ENCODE peak calls at places on chromosomes 1 and 21, in eight cellular contexts. W is T follicular helper cell; V is tibial artery; X is DMS 273 treated with DMSO at 0.1 percent for 48 hours; L is effector memory CD8-positive, alpha-beta T cell; P is DMS79; D is cerebellum; G is GM20000. B is an unnamed sample.

GRCh38 chr1:228015276-228016180 is 8.7 kb downstream of the WNT3A start:
- DNase-seq in W (no peak), L (no peak), P (no peak), V (no peak), D (no peak), X (no peak), G (no peak), B (no peak)

GRCh38 chr21:26445440-26445839 is 127.6 kb downstream of the CYYR1 start:
- DNase-seq in L (no peak), W (no peak), V (no peak), D (no peak), X (no peak), P (no peak), G (no peak), B (no peak)

GRCh38 chr1:56758135-56758534 is 61.1 kb downstream of the FYB2 start:
- DNase-seq in V (no peak), P (peak; percentile 4), L (no peak), W (no peak), G (peak; percentile 3), X (no peak), D (peak; percentile 28), B (no peak)

GRCh38 chr1:178052650-178053461 is 41.0 kb upstream of the RASAL2 start:
- DNase-seq in X (no peak), P (no peak), G (no peak), D (no peak), V (no peak), W (no peak), L (no peak), B (no peak)

GRCh38 chr1:184051485-184052193 is at the start of gene TSEN15:
- DNase-seq in D (peak; percentile 66), G (peak; percentile 89), V (peak; percentile 69), L (peak; percentile 64), P (peak; percentile 56), W (peak; percentile 45), X (peak; percentile 75), B (peak; percentile 47)

GRCh38 chr1:16348414-16349182 is 3.7 kb downstream of the FBXO42 start:
- DNase-seq in V (no peak), X (no peak), D (no peak), L (no peak), W (no peak), G (no peak), P (no peak), B (no peak)

GRCh38 chr1:206866062-206866461 is 639 bp downstream of the IL20 start:
- DNase-seq in D (no peak), L (no peak), G (no peak), X (no peak), W (no peak), P (no peak), V (no peak), B (no peak)

GRCh38 chr1:232726048-232726779 is 79.0 kb upstream of the MAP10 start:
- DNase-seq in W (no peak), P (no peak), L (no peak), G (peak; percentile 10), X (no peak), V (no peak), D (no peak), B (no peak)

GRCh38 chr1:148373236-148373935 is 109.7 kb downstream of the PPIAL4G start:
- DNase-seq in L (no peak), G (no peak), V (no peak), D (no peak), P (no peak), W (no peak), X (no peak), B (no peak)

GRCh38 chr1:24081190-24081589 is 30.7 kb downstream of the MYOM3 start:
- DNase-seq in X (no peak), L (no peak), D (no peak), G (no peak), V (no peak), W (no peak), P (no peak), B (no peak)

GRCh38 chr1:43881415-43881814 is 52.2 kb upstream of the ARTN start:
- DNase-seq in W (no peak), G (no peak), X (no peak), L (no peak), D (no peak), V (no peak), P (no peak), B (no peak)

GRCh38 chr1:56547977-56548376 is 31.4 kb downstream of the PLPP3 start:
- DNase-seq in X (no peak), V (peak; percentile 25), D (no peak), L (no peak), P (no peak), G (no peak), W (no peak), B (no peak)

GRCh38 chr1:109980324-109981127 is 4.0 kb upstream of the AHCYL1 start:
- DNase-seq in D (no peak), P (no peak), L (no peak), X (no peak), G (no peak), W (no peak), V (no peak), B (no peak)

GRCh38 chr1:179990847-179991246 is 36.2 kb downstream of the CEP350 start:
- DNase-seq in V (no peak), D (no peak), G (no peak), P (no peak), W (no peak), X (no peak), L (no peak), B (no peak)